ENCODE peak calls at places on chromosomes 5 and 9, in six cellular contexts. B is fibroblast of the aortic adventitia, W is AG09309, O is prostate gland, K is IMR-90, U is MCF 10A. F is an unnamed sample.
A peak's percentile ranks its signal among the peaks of the same experiment; 100 is the strongest.

GRCh38 chr9:129080312-129080607 is 651 bp upstream of the DOLPP1 start:
- DNase-seq in B (no peak), W (no peak), O (no peak), K (no peak), U (no peak), F (no peak)

GRCh38 chr9:4667681-4668080 is 1.4 kb upstream of the SPATA6L start:
- DNase-seq in B (no peak), W (no peak), O (no peak), K (no peak), U (no peak), F (no peak)

GRCh38 chr9:89047667-89048066 is 56.4 kb downstream of the S1PR3 start:
- DNase-seq in B (no peak), W (no peak), O (no peak), K (no peak), U (no peak), F (no peak)

GRCh38 chr9:138038244-138038671 is 160.7 kb downstream of the CACNA1B start:
- DNase-seq in B (no peak), W (no peak), O (no peak), K (no peak), U (no peak), F (no peak)

GRCh38 chr5:74594172-74595040 is 46.1 kb downstream of the ENC1 start:
- DNase-seq in B (peak; percentile 18), W (no peak), O (no peak), K (peak; percentile 29), U (no peak), F (no peak)

GRCh38 chr9:121463026-121463827 is 36.4 kb downstream of the GGTA1 start:
- DNase-seq in B (peak; percentile 23), W (no peak), O (no peak), K (peak; percentile 18), U (peak; percentile 45), F (no peak)

GRCh38 chr5:52822437-52822836 is 34.7 kb downstream of the ITGA1 start:
- DNase-seq in B (no peak), W (no peak), O (no peak), K (no peak), U (no peak), F (no peak)

GRCh38 chr5:17316973-17317459 is 99.6 kb downstream of the BASP1 start:
- DNase-seq in B (no peak), W (peak; percentile 18), O (no peak), K (peak; percentile 23), U (peak; percentile 62), F (peak; percentile 16)

GRCh38 chr9:110089681-110090370 is 118.1 kb downstream of the C9orf152 start:
- DNase-seq in B (no peak), W (no peak), O (peak; percentile 22), K (peak; percentile 26), U (no peak), F (no peak)

GRCh38 chr5:82259172-82259800 is 18.9 kb downstream of the RPS23 start:
- DNase-seq in B (peak; percentile 54), W (peak; percentile 11), O (no peak), K (peak; percentile 47), U (peak; percentile 25), F (peak; percentile 19)

GRCh38 chr9:36946653-36947052 is 87.4 kb downstream of the PAX5 start:
- DNase-seq in B (peak; percentile 25), W (peak; percentile 34), O (no peak), K (no peak), U (peak; percentile 59), F (peak; percentile 24)

GRCh38 chr5:3329427-3329826 is 266.2 kb upstream of the IRX1 start:
- DNase-seq in B (no peak), W (no peak), O (no peak), K (no peak), U (peak; percentile 86), F (no peak)

GRCh38 chr5:107564896-107565295 is 105.8 kb downstream of the EFNA5 start:
- DNase-seq in B (peak; percentile 58), W (peak; percentile 23), O (no peak), K (no peak), U (no peak), F (peak; percentile 90)

GRCh38 chr5:179134511-179134910 is 74.3 kb downstream of the ZNF354C start:
- DNase-seq in B (no peak), W (no peak), O (no peak), K (no peak), U (no peak), F (no peak)

GRCh38 chr9:114223564-114224246 is 68.4 kb downstream of the COL27A1 start:
- DNase-seq in B (peak; percentile 44), W (no peak), O (no peak), K (peak; percentile 81), U (peak; percentile 72), F (no peak)

GRCh38 chr9:20538956-20539355 is 83.3 kb downstream of the MLLT3 start:
- DNase-seq in B (no peak), W (no peak), O (no peak), K (peak; percentile 13), U (no peak), F (no peak)

GRCh38 chr5:6714221-6715041 is 1.2 kb downstream of the TENT4A start:
- DNase-seq in B (no peak), W (no peak), O (no peak), K (no peak), U (no peak), F (no peak)

GRCh38 chr5:157651623-157652376 is 438 bp downstream of the SOX30 start:
- DNase-seq in B (no peak), W (no peak), O (peak; percentile 43), K (no peak), U (no peak), F (no peak)

GRCh38 chr5:156037151-156037909 is 289.6 kb upstream of the SGCD start:
- DNase-seq in B (no peak), W (no peak), O (no peak), K (no peak), U (no peak), F (no peak)

GRCh38 chr9:76773051-76773450 is 8.8 kb downstream of the PCA3 start:
- DNase-seq in B (peak; percentile 54), W (no peak), O (no peak), K (no peak), U (no peak), F (peak; percentile 76)

GRCh38 chr9:90641868-90642558 is 611 bp downstream of the DIRAS2 start:
- DNase-seq in B (peak; percentile 0), W (no peak), O (no peak), K (no peak), U (no peak), F (no peak)

GRCh38 chr9:17191095-17191494 is 56.3 kb downstream of the CNTLN start:
- DNase-seq in B (peak; percentile 33), W (no peak), O (no peak), K (peak; percentile 25), U (peak; percentile 2), F (peak; percentile 2)

GRCh38 chr9:107102011-107102410 is 181.1 kb upstream of the RAD23B start:
- DNase-seq in B (no peak), W (no peak), O (no peak), K (no peak), U (no peak), F (no peak)

GRCh38 chr5:53373420-53374188 is 106.8 kb upstream of the FST start:
- DNase-seq in B (peak; percentile 70), W (no peak), O (no peak), K (peak; percentile 62), U (no peak), F (no peak)

GRCh38 chr5:140228364-140228837 is 53.4 kb downstream of the CYSTM1 start:
- DNase-seq in B (no peak), W (no peak), O (no peak), K (no peak), U (no peak), F (no peak)

GRCh38 chr9:29211003-29211584 is 1637.8 kb upstream of the C9orf72 start:
- DNase-seq in B (no peak), W (no peak), O (no peak), K (no peak), U (no peak), F (no peak)

GRCh38 chr9:134871941-134872340 is 8.7 kb upstream of the FCN2 start:
- DNase-seq in B (no peak), W (no peak), O (no peak), K (peak; percentile 65), U (no peak), F (no peak)

GRCh38 chr5:141657937-141658545 is 6.8 kb upstream of the FCHSD1 start:
- DNase-seq in B (peak; percentile 72), W (peak; percentile 77), O (no peak), K (peak; percentile 98), U (peak; percentile 79), F (peak; percentile 70)

GRCh38 chr9:76433851-76434250 is 25.1 kb upstream of the GCNT1 start:
- DNase-seq in B (peak; percentile 65), W (no peak), O (no peak), K (peak; percentile 83), U (peak; percentile 22), F (no peak)

GRCh38 chr9:96185518-96186156 is 116.3 kb downstream of the HSD17B3 start:
- DNase-seq in B (no peak), W (no peak), O (no peak), K (no peak), U (no peak), F (no peak)

GRCh38 chr9:127417130-127418036 is 6.8 kb upstream of the ZNF79 start:
- DNase-seq in B (peak; percentile 29), W (peak; percentile 57), O (peak; percentile 36), K (peak; percentile 78), U (peak; percentile 94), F (no peak)

GRCh38 chr5:121967187-121967586 is 5.4 kb downstream of the SRFBP1 start:
- DNase-seq in B (peak; percentile 83), W (no peak), O (no peak), K (peak; percentile 66), U (peak; percentile 46), F (peak; percentile 37)
- TF ChIP-seq CTCF in B (peak; percentile 49), W (peak; percentile 30), O (peak; percentile 41), K (peak; percentile 78), U (peak; percentile 50), F (peak; percentile 7)

GRCh38 chr5:71658916-71659661 is 60.0 kb upstream of the CARTPT start:
- DNase-seq in B (no peak), W (no peak), O (no peak), K (no peak), U (peak; percentile 14), F (no peak)
- TF ChIP-seq CTCF in B (no peak), W (no peak), O (no peak), K (no peak), U (peak; percentile 16), F (no peak)

GRCh38 chr5:170631471-170632195 is 127.8 kb downstream of the KCNIP1 start:
- DNase-seq in B (no peak), W (no peak), O (no peak), K (no peak), U (peak; percentile 23), F (no peak)

GRCh38 chr5:170630711-170631141 is 126.9 kb downstream of the KCNIP1 start:
- DNase-seq in B (no peak), W (no peak), O (no peak), K (no peak), U (no peak), F (no peak)

GRCh38 chr5:170633235-170634041 is 129.6 kb downstream of the KCNIP1 start:
- DNase-seq in B (peak; percentile 91), W (peak; percentile 46), O (peak; percentile 67), K (peak; percentile 65), U (peak; percentile 82), F (peak; percentile 69)

GRCh38 chr5:170632985-170633234 is 129.1 kb downstream of the KCNIP1 start:
- DNase-seq in B (no peak), W (no peak), O (peak; percentile 21), K (no peak), U (no peak), F (no peak)

GRCh38 chr5:170632266-170632984 is 128.6 kb downstream of the KCNIP1 start:
- DNase-seq in B (no peak), W (no peak), O (no peak), K (no peak), U (peak; percentile 26), F (no peak)
- TF ChIP-seq CTCF in B (no peak), W (no peak), O (no peak), K (no peak), U (no peak), F (peak; percentile 26)

GRCh38 chr5:135977375-135977928 is 22.7 kb upstream of the LECT2 start:
- DNase-seq in B (no peak), W (peak; percentile 88), O (no peak), K (peak; percentile 30), U (no peak), F (no peak)
- TF ChIP-seq CTCF in B (no peak), W (peak; percentile 86), O (peak; percentile 30), K (peak; percentile 29), U (peak; percentile 21), F (peak; percentile 62)